ENCODE peak calls at places on chromosomes 6 and 20, in nine cellular contexts. X, I, B, H, D, K, M, S and G are unnamed samples. For H3K9me3, the result is how much of the 10 kb centered on the place peaks cover.

GRCh38 chr6:54232703-54233102 is 75.5 kb upstream of the TINAG start:
- DNase-seq in M (no peak), X (no peak), K (no peak), D (no peak), I (no peak), B (no peak), H (no peak), S (no peak), G (no peak)

GRCh38 chr6:157962601-157963084 is 19.0 kb upstream of the SYNJ2 start:
- DNase-seq in M (peak), H (no peak), S (no peak), B (peak), K (peak), X (no peak), I (no peak), D (no peak), G (no peak)

GRCh38 chr6:113654396-113654795 is 202.7 kb upstream of the MARCKS start:
- DNase-seq in I (peak), D (peak), K (peak), M (peak), S (no peak), H (peak), B (peak), X (no peak), G (peak)

GRCh38 chr6:136466789-136467585 is 83.2 kb downstream of the MAP7 start:
- DNase-seq in M (no peak), H (no peak), X (no peak), D (no peak), K (no peak), B (no peak), I (no peak), S (no peak), G (no peak)

GRCh38 chr20:3839328-3839727 is 7.3 kb upstream of the MAVS start:
- DNase-seq in D (no peak), M (no peak), S (no peak), H (no peak), X (no peak), B (peak), K (no peak), I (no peak), G (no peak)

GRCh38 chr20:20573797-20574196 is 138.6 kb downstream of the RALGAPA2 start:
- DNase-seq in X (no peak), S (no peak), B (no peak), K (no peak), I (no peak), M (no peak), H (no peak), D (no peak), G (no peak)

GRCh38 chr20:37933797-37934633 is 31.1 kb downstream of the VSTM2L start:
- DNase-seq in M (no peak), K (no peak), B (no peak), D (no peak), H (no peak), I (no peak), X (no peak), S (no peak), G (no peak)

GRCh38 chr6:31888281-31889258 is 8.9 kb downstream of the EHMT2 start:
- DNase-seq in K (no peak), B (no peak), S (peak), M (no peak), X (peak), H (peak), D (peak), I (peak), G (no peak)

GRCh38 chr20:34834459-34834893 is 9.0 kb upstream of the NCOA6 start:
- DNase-seq in H (no peak), S (no peak), B (peak), M (peak), X (peak), D (no peak), K (no peak), I (no peak), G (no peak)

GRCh38 chr20:6162239-6162638 is 39.4 kb upstream of the FERMT1 start:
- DNase-seq in D (no peak), X (no peak), M (peak), B (peak), H (peak), I (peak), K (peak), S (no peak), G (peak)

GRCh38 chr6:43123691-43124314 is 47.3 kb upstream of the SRF start:
- DNase-seq in B (no peak), S (no peak), D (no peak), H (no peak), I (no peak), M (peak), K (no peak), X (no peak), G (no peak)

GRCh38 chr6:144335315-144335861 is 50.3 kb downstream of the UTRN start:
- DNase-seq in K (no peak), I (peak), B (no peak), D (no peak), S (no peak), H (no peak), M (no peak), X (no peak), G (no peak)

GRCh38 chr20:35490736-35491181 is 35.4 kb downstream of the CEP250 start:
- DNase-seq in M (no peak), B (no peak), S (peak), I (peak), D (no peak), X (no peak), H (no peak), K (no peak), G (no peak)

GRCh38 chr6:135583256-135583758 is 85.8 kb upstream of the AHI1 start:
- DNase-seq in H (no peak), I (no peak), M (peak), B (peak), D (no peak), X (no peak), K (peak), S (no peak), G (no peak)

GRCh38 chr20:49561806-49562205 is 6.1 kb downstream of the PTGIS start:
- DNase-seq in M (no peak), S (no peak), K (no peak), X (no peak), D (no peak), H (no peak), I (no peak), B (no peak), G (no peak)

GRCh38 chr6:21769405-21769851 is 175.9 kb downstream of the SOX4 start:
- DNase-seq in M (peak), K (peak), B (peak), I (no peak), H (no peak), X (peak), D (no peak), S (no peak), G (no peak)

GRCh38 chr20:41214666-41215065 is 77.3 kb downstream of the PLCG1 start:
- DNase-seq in M (no peak), D (no peak), H (no peak), B (no peak), S (no peak), I (no peak), X (no peak), K (no peak), G (no peak)

GRCh38 chr20:36887779-36888133 is 11.8 kb downstream of the TLDC2 start:
- DNase-seq in S (no peak), M (no peak), B (peak), I (no peak), X (no peak), H (no peak), D (no peak), K (no peak), G (no peak)

GRCh38 chr6:36120979-36121706 is 9.2 kb upstream of the MAPK13 start:
- DNase-seq in M (no peak), D (no peak), I (peak), K (no peak), S (peak), H (peak), X (no peak), B (peak), G (peak)

GRCh38 chr6:22636450-22636849 is 67.1 kb downstream of the HDGFL1 start:
- DNase-seq in S (no peak), H (no peak), X (no peak), D (no peak), K (peak), M (peak), I (no peak), B (no peak), G (no peak)

GRCh38 chr6:137229075-137229759 is 10.0 kb upstream of the IFNGR1 start:
- DNase-seq in X (no peak), H (no peak), M (no peak), I (no peak), D (no peak), K (no peak), S (no peak), B (no peak), G (no peak)

GRCh38 chr6:121896771-121897170 is 461.3 kb downstream of the GJA1 start:
- DNase-seq in B (no peak), M (no peak), H (no peak), S (no peak), X (no peak), I (no peak), D (no peak), K (no peak), G (no peak)

GRCh38 chr6:137087902-137088301 is 43.1 kb upstream of the IL20RA start:
- DNase-seq in S (no peak), M (no peak), B (no peak), D (no peak), I (no peak), X (no peak), H (no peak), K (no peak), G (no peak)

GRCh38 chr6:24859608-24860007 is 60.9 kb upstream of the ARMH2 start:
- DNase-seq in H (no peak), K (no peak), X (peak), I (no peak), M (no peak), B (no peak), D (no peak), S (no peak), G (no peak)

GRCh38 chr6:52152692-52153091 is 33.5 kb upstream of the IL17A start:
- DNase-seq in X (peak), H (no peak), S (no peak), B (no peak), D (no peak), M (no peak), K (no peak), I (no peak), G (no peak)

GRCh38 chr6:77425676-77426075 is 37.6 kb downstream of the HTR1B start:
- DNase-seq in X (no peak), B (peak), M (peak), I (no peak), D (no peak), K (peak), H (no peak), S (no peak), G (no peak)

GRCh38 chr6:54307412-54308036 is 717 bp upstream of the TINAG start:
- DNase-seq in M (no peak), S (no peak), H (no peak), I (peak), K (no peak), B (no peak), D (no peak), X (no peak), G (no peak)

GRCh38 chr6:155883334-155883731 is 427.7 kb upstream of the NOX3 start:
- DNase-seq in M (no peak), K (no peak), S (no peak), I (no peak), B (no peak), H (no peak), D (no peak), X (no peak), G (no peak)

GRCh38 chr6:117545161-117545595 is 57.1 kb downstream of the GOPC start:
- DNase-seq in I (peak), M (peak), B (no peak), X (no peak), S (no peak), H (no peak), D (no peak), K (peak), G (no peak)

GRCh38 chr6:70551566-70551965 is 15.2 kb upstream of the SDHAF4 start:
- DNase-seq in X (no peak), K (no peak), B (no peak), M (no peak), I (no peak), H (no peak), S (no peak), D (no peak), G (no peak)

GRCh38 chr6:154460306-154461071 is 50.0 kb downstream of the CNKSR3 start:
- DNase-seq in S (no peak), B (peak), M (peak), X (no peak), I (no peak), D (no peak), K (peak), H (no peak), G (no peak)

GRCh38 chr6:8268156-8268555 is 165.8 kb upstream of the EEF1E1 start:
- DNase-seq in D (no peak), H (no peak), I (no peak), S (no peak), B (no peak), M (no peak), K (no peak), X (no peak), G (no peak)

GRCh38 chr6:93575495-93575894 is 156.1 kb upstream of the EPHA7 start:
- DNase-seq in X (no peak), I (no peak), H (no peak), M (no peak), B (no peak), D (no peak), K (no peak), S (no peak), G (no peak)

GRCh38 chr20:48716086-48716485 is 111.7 kb downstream of the PREX1 start:
- DNase-seq in X (no peak), K (no peak), B (no peak), H (no peak), I (peak), S (peak), D (peak), M (no peak), G (no peak)

GRCh38 chr20:45857836-45858250 is 429 bp downstream of the ZSWIM3 start:
- DNase-seq in X (peak), D (no peak), S (no peak), I (no peak), H (no peak), B (no peak), K (no peak), M (no peak), G (no peak)

GRCh38 chr20:10793741-10794140 is 119.9 kb upstream of the JAG1 start:
- DNase-seq in I (no peak), M (no peak), B (no peak), D (no peak), H (no peak), S (no peak), K (no peak), X (no peak), G (no peak)

GRCh38 chr6:160198577-160199211 is 59.9 kb downstream of the SLC22A2 start:
- DNase-seq in D (no peak), B (peak), H (no peak), M (peak), I (no peak), K (peak), X (no peak), S (no peak), G (no peak)

DNA sequence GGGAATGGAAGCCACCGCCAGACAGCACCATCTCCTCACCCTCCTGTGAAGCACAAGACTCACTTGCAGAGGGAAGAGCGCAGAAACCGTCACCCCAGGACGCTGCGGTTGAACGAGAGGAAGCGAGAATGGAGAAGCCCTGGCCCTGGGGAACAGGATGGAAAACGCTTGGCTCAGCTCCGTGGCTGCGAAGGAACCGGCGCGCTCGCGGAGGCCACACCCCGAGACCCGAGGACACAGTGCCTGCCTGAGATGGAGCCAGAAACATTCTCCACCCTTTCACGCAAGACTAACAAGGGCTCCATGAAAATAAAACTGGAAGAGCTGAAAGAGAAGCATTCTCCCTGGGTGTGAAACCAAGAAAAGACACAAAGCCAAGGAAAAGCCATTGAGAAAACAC is 25.3 kb upstream of the CHRNA4 start:
- DNase-seq in B (no peak), M (no peak), D (no peak), X (no peak), S (no peak), H (no peak), I (no peak), K (no peak), G (no peak)
- H3K9me3 ChIP-seq in B (under half), M (under half), D (under half), X (under half), S (under half), H (under half), I (under half), K (under half), G (under half)

GRCh38 chr6:167476844-167477595 is 152.1 kb downstream of the TTLL2 start:
- DNase-seq in S (no peak), D (no peak), B (no peak), H (no peak), X (no peak), M (no peak), I (no peak), K (no peak), G (no peak)
- H3K9me3 ChIP-seq in S (under half), D (under half), B (under half), H (under half), X (under half), M (under half), I (under half), K (under half), G (under half)

GRCh38 chr6:123189805-123190204 is 193.8 kb downstream of the CLVS2 start:
- DNase-seq in M (no peak), S (no peak), B (no peak), D (no peak), K (no peak), H (no peak), X (no peak), I (no peak), G (no peak)
- H3K9me3 ChIP-seq in M (under half), S (under half), B (under half), D (under half), K (under half), H (under half), X (under half), I (under half), G (under half)

GRCh38 chr6:3913958-3914337 is 64.8 kb downstream of the FAM50B start:
- DNase-seq in D (no peak), S (no peak), X (no peak), M (no peak), B (no peak), H (no peak), K (no peak), I (peak), G (no peak)
- H3K9me3 ChIP-seq in D (under half), S (under half), X (under half), M (under half), B (under half), H (under half), K (under half), I (under half), G (under half)

GRCh38 chr20:51217347-51218045 is 194.6 kb upstream of the KCNG1 start:
- DNase-seq in M (no peak), D (no peak), H (no peak), I (no peak), X (no peak), B (no peak), S (no peak), K (no peak), G (no peak)
- H3K9me3 ChIP-seq in M (under half), D (under half), H (under half), I (under half), X (under half), B (under half), S (under half), K (under half), G (under half)

GRCh38 chr6:5751525-5752252 is 255.0 kb downstream of the NRN1 start:
- DNase-seq in I (no peak), S (no peak), D (no peak), B (peak), K (peak), X (peak), M (peak), H (no peak), G (no peak)
- H3K9me3 ChIP-seq in I (under half), S (under half), D (under half), B (under half), K (under half), X (under half), M (under half), H (under half), G (under half)

DNA sequence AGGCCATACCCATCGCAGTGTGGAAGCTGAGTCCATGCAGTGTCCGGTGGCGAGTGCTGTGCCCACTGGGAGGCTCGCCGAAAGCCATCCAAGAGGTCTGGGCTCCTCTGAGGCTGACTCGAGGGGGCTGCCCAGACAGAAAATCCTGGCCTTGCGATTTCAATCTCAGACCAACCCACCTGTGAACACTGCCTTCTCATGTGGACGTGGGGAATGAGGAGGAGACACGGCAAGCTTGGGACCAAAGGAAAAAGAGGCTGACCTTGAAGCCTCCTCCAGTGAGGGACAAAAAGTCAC is 157.2 kb upstream of the AFDN start:
- DNase-seq in I (no peak), K (no peak), B (no peak), S (no peak), X (no peak), D (no peak), H (no peak), M (no peak), G (no peak)
- H3K9me3 ChIP-seq in I (under half), K (under half), B (under half), S (under half), X (under half), D (under half), H (under half), M (under half), G (under half)

GRCh38 chr20:59646487-59646886 is 42.1 kb downstream of the PHACTR3 start:
- DNase-seq in X (no peak), H (no peak), K (no peak), D (no peak), M (no peak), S (no peak), I (no peak), B (no peak), G (no peak)

GRCh38 chr20:59645316-59645715 is 41.0 kb downstream of the PHACTR3 start:
- DNase-seq in B (no peak), X (no peak), M (no peak), D (no peak), K (no peak), S (no peak), H (no peak), I (no peak), G (no peak)

GRCh38 chr20:59645761-59646171 is 41.4 kb downstream of the PHACTR3 start:
- DNase-seq in M (no peak), B (no peak), D (no peak), X (no peak), H (no peak), K (no peak), I (no peak), S (no peak), G (no peak)

GRCh38 chr20:59643616-59644061 is 39.3 kb downstream of the PHACTR3 start:
- DNase-seq in M (no peak), I (no peak), D (no peak), H (no peak), X (no peak), K (no peak), B (no peak), S (no peak), G (no peak)

DNA sequence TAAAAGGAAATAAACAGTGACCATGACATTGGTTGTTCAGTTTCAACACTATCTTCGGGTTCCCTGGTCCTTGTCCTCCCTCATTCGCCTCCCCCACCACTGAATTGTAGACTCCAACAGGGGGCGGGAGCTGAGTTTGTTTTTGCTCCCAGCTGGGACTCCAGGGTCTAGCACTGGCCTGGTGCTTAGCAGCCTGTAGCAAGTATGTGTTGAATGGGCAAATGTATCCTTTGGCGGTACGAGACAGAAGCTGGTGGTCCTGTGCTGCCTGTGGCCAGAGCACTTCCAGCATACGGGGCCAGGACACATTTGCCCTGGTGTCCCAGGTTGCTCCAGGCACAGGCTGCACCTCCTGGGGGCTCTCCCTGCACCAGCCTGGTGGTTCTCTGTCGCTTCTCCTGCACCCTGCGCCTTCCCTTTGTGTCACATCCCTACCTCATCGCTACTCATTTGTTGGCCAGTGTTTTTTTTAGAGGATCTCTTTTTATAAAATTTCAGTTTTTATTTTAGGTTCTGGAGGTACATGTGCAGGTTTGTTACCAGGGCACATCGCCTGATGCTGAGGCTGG is 40.1 kb downstream of the PHACTR3 start:
- DNase-seq in M (no peak), S (no peak), B (no peak), H (no peak), D (no peak), K (no peak), I (no peak), X (no peak), G (no peak)
- H3K9me3 ChIP-seq in M (under half), S (under half), B (under half), H (under half), D (under half), K (under half), I (under half), X (under half), G (under half)

GRCh38 chr20:30611239-30611984 is 646.1 kb upstream of the DEFB115 start:
- DNase-seq in M (no peak), H (no peak), B (no peak), D (no peak), X (no peak), K (no peak), I (no peak), S (no peak), G (no peak)

GRCh38 chr20:30610044-30610693 is 647.3 kb upstream of the DEFB115 start:
- DNase-seq in I (peak), M (no peak), D (no peak), K (no peak), S (no peak), B (no peak), H (no peak), X (no peak), G (no peak)

GRCh38 chr20:30606990-30607389 is 650.5 kb upstream of the DEFB115 start:
- DNase-seq in K (no peak), D (no peak), X (no peak), H (no peak), M (no peak), B (no peak), S (no peak), I (no peak), G (no peak)

GRCh38 chr20:30610751-30611150 is 646.7 kb upstream of the DEFB115 start:
- DNase-seq in I (no peak), M (no peak), B (no peak), D (no peak), H (no peak), K (no peak), S (no peak), X (no peak), G (no peak)

GRCh38 chr20:30612344-30612743 is 645.1 kb upstream of the DEFB115 start:
- DNase-seq in X (no peak), H (no peak), B (no peak), D (no peak), S (no peak), M (no peak), K (no peak), I (no peak), G (no peak)
- H3K9me3 ChIP-seq in X (under half), H (under half), B (under half), D (under half), S (under half), M (under half), K (under half), I (under half), G (under half)